ENCODE peak calls at places on chromosomes 6 and 20, in five cellular contexts. N is mammary epithelial cell, Y is GM23248, I is K562, X is fibroblast of lung. K is an unnamed sample.

GRCh38 chr6:6494677-6495076 is 93.8 kb upstream of the LY86 start:
- DNase-seq in I (peak), Y (peak), N (peak), X (no peak), K (no peak)

GRCh38 chr6:168791916-168792315 is 350.9 kb downstream of the SMOC2 start:
- DNase-seq in X (no peak), I (no peak), Y (no peak), N (no peak), K (no peak)

GRCh38 chr6:146850981-146851380 is 252.2 kb downstream of the ADGB start:
- DNase-seq in N (no peak), X (no peak), I (no peak), Y (peak), K (no peak)

GRCh38 chr6:87483929-87484328 is 11.2 kb downstream of the SLC35A1 start:
- DNase-seq in N (peak), Y (peak), X (peak), I (peak), K (no peak)

GRCh38 chr6:157283900-157284737 is 39.2 kb downstream of the TMEM242 start:
- DNase-seq in I (no peak), Y (no peak), N (no peak), X (no peak), K (no peak)

GRCh38 chr6:4608361-4609115 is 167.7 kb upstream of the CDYL start:
- DNase-seq in X (no peak), Y (no peak), I (no peak), N (no peak), K (no peak)

GRCh38 chr20:31630187-31630790 is 7.4 kb upstream of the COX4I2 start:
- DNase-seq in X (peak), Y (no peak), I (no peak), N (peak), K (no peak)

GRCh38 chr6:3997144-3997770 is 81.7 kb downstream of the FAM217A start:
- DNase-seq in I (no peak), Y (peak), N (peak), X (peak), K (no peak)

GRCh38 chr20:36017034-36017951 is 48.9 kb downstream of the CNBD2 start:
- DNase-seq in X (peak), I (no peak), Y (peak), N (no peak), K (no peak)

GRCh38 chr6:73923899-73924485 is 228.0 kb downstream of the CD109 start:
- DNase-seq in Y (peak), I (no peak), N (no peak), X (no peak), K (no peak)

GRCh38 chr20:34269996-34270627 is 28.9 kb downstream of the ASIP start:
- DNase-seq in I (no peak), X (peak), N (no peak), Y (peak), K (no peak)

GRCh38 chr6:143528164-143528811 is 16.8 kb upstream of the FUCA2 start:
- DNase-seq in X (no peak), I (no peak), Y (no peak), N (no peak), K (no peak)

GRCh38 chr6:90333928-90334327 is 37.3 kb upstream of the BACH2 start:
- DNase-seq in X (no peak), N (no peak), I (no peak), Y (no peak), K (no peak)

GRCh38 chr6:6764764-6765434 is 176.4 kb downstream of the LY86 start:
- DNase-seq in X (no peak), I (no peak), N (no peak), Y (no peak), K (no peak)

GRCh38 chr20:47338131-47338628 is 18.3 kb downstream of the ZMYND8 start:
- DNase-seq in N (no peak), X (no peak), I (no peak), Y (no peak), K (no peak)

GRCh38 chr6:145310116-145310515 is 425.2 kb downstream of the EPM2A start:
- DNase-seq in I (no peak), N (no peak), Y (peak), X (peak), K (no peak)

GRCh38 chr20:2305479-2305878 is 9.7 kb downstream of the TGM3 start:
- DNase-seq in I (no peak), N (no peak), X (no peak), Y (no peak), K (no peak)

GRCh38 chr20:61640171-61640570 is 388.1 kb downstream of the CDH4 start:
- DNase-seq in I (no peak), N (no peak), X (peak), Y (peak), K (peak)

GRCh38 chr6:2111162-2111677 is 134.2 kb downstream of the GMDS start:
- DNase-seq in X (peak), Y (peak), I (no peak), N (peak), K (peak)

GRCh38 chr20:31698803-31699718 is 23.6 kb downstream of the BCL2L1 start:
- DNase-seq in N (peak), X (peak), Y (peak), I (no peak), K (no peak)

GRCh38 chr20:3312940-3313656 is 74.1 kb upstream of the SLC4A11 start:
- DNase-seq in X (peak), Y (peak), N (peak), I (no peak), K (no peak)

GRCh38 chr20:57449398-57450354 is 58.5 kb downstream of the RBM38 start:
- DNase-seq in I (no peak), N (no peak), X (no peak), Y (no peak), K (no peak)

GRCh38 chr20:9838378-9839295 is at the start of gene PAK5:
- DNase-seq in I (no peak), Y (peak), N (peak), X (peak), K (no peak)

GRCh38 chr6:19719691-19720127 is 117.5 kb upstream of the ID4 start:
- DNase-seq in N (peak), X (peak), Y (peak), I (no peak), K (no peak)

GRCh38 chr6:125810435-125810834 is 19.7 kb downstream of the NCOA7 start:
- DNase-seq in I (no peak), Y (no peak), N (no peak), X (no peak), K (no peak)

GRCh38 chr6:146381486-146381885 is 162.1 kb upstream of the RAB32 start:
- DNase-seq in I (no peak), N (no peak), Y (peak), X (no peak), K (no peak)

GRCh38 chr6:33298773-33299236 is at the start of gene RGL2:
- DNase-seq in N (no peak), X (peak), Y (peak), I (peak), K (no peak)

GRCh38 chr6:149147939-149148718 is 169.4 kb upstream of the TAB2 start:
- DNase-seq in X (no peak), N (no peak), I (no peak), Y (no peak), K (no peak)

GRCh38 chr20:44302026-44302669 is 8.9 kb downstream of the FITM2 start:
- DNase-seq in X (no peak), I (no peak), Y (no peak), N (no peak), K (no peak)

GRCh38 chr20:49867453-49868215 is 47.7 kb downstream of the SPATA2 start:
- DNase-seq in N (no peak), X (no peak), I (no peak), Y (no peak), K (no peak)

GRCh38 chr6:157269261-157269794 is 54.0 kb downstream of the TMEM242 start:
- DNase-seq in I (no peak), Y (peak), X (peak), N (peak), K (no peak)

GRCh38 chr6:44237021-44237812 is 9.7 kb upstream of the HSP90AB1 start:
- DNase-seq in I (peak), N (peak), Y (peak), X (peak), K (no peak)
- H3K27ac ChIP-seq in I (peak), N (peak), Y (peak), X (peak), K (peak)

GRCh38 chr20:5261763-5262162 is 55.0 kb downstream of the PROKR2 start:
- DNase-seq in Y (no peak), N (no peak), X (no peak), I (no peak), K (no peak)
- H2AFZ ChIP-seq in Y (no peak), N (no peak), X (no peak), I (no peak), K (no peak)

GRCh38 chr6:36130672-36131516 is 581 bp downstream of the MAPK13 start:
- DNase-seq in I (peak), N (no peak), X (no peak), Y (peak), K (no peak)
- TF ChIP-seq EZH2 in I (no peak), N (no peak), X (no peak), Y (no peak), K (no peak)

GRCh38 chr6:163356324-163356723 is 58.2 kb upstream of the QKI start:
- DNase-seq in X (peak), N (peak), Y (peak), I (peak), K (peak)
- H3K27ac ChIP-seq in X (no peak), N (no peak), Y (peak), I (no peak), K (no peak)

GRCh38 chr6:130776287-130776925 is 50.8 kb upstream of the SMLR1 start:
- DNase-seq in I (no peak), N (no peak), Y (no peak), X (no peak), K (no peak)

GRCh38 chr6:130779658-130780033 is 47.6 kb upstream of the SMLR1 start:
- DNase-seq in N (no peak), I (no peak), Y (no peak), X (peak), K (no peak)

GRCh38 chr6:130778946-130779657 is 48.1 kb upstream of the SMLR1 start:
- DNase-seq in I (no peak), N (peak), X (peak), Y (peak), K (no peak)

GRCh38 chr6:130771741-130772140 is 55.5 kb upstream of the SMLR1 start:
- DNase-seq in I (no peak), N (no peak), Y (no peak), X (no peak), K (no peak)

GRCh38 chr6:130775421-130776012 is 51.7 kb upstream of the SMLR1 start:
- DNase-seq in X (peak), I (no peak), Y (peak), N (no peak), K (no peak)
- H2AFZ ChIP-seq in X (no peak), I (no peak), Y (no peak), N (no peak), K (no peak)

GRCh38 chr6:108114861-108115597 is 40.5 kb upstream of the OSTM1 start:
- DNase-seq in Y (peak), X (peak), I (no peak), N (peak), K (no peak)
- TF ChIP-seq EZH2 in Y (no peak), X (peak), I (no peak), N (no peak), K (peak)

GRCh38 chr20:8045946-8046345 is 26.4 kb upstream of the TMX4 start:
- DNase-seq in N (no peak), Y (no peak), X (no peak), I (no peak), K (no peak)
- H3K27ac ChIP-seq in N (no peak), Y (no peak), X (no peak), I (no peak), K (no peak)

GRCh38 chr6:20952605-20953004 is 418.3 kb downstream of the CDKAL1 start:
- DNase-seq in Y (peak), N (peak), X (peak), I (no peak), K (peak)

GRCh38 chr6:20953019-20953418 is 418.8 kb downstream of the CDKAL1 start:
- DNase-seq in N (no peak), X (no peak), I (no peak), Y (no peak), K (no peak)

GRCh38 chr6:20960067-20960466 is 425.8 kb downstream of the CDKAL1 start:
- DNase-seq in N (no peak), X (no peak), I (no peak), Y (no peak), K (no peak)

GRCh38 chr6:20954325-20954724 is 420.1 kb downstream of the CDKAL1 start:
- DNase-seq in X (no peak), N (no peak), I (no peak), Y (no peak), K (no peak)

GRCh38 chr6:20955751-20956150 is 421.5 kb downstream of the CDKAL1 start:
- DNase-seq in Y (no peak), I (no peak), N (no peak), X (no peak), K (no peak)
- H2AFZ ChIP-seq in Y (no peak), I (no peak), N (no peak), X (no peak), K (no peak)

K was measured in keratinocyte.